ENCODE peak calls at places on chromosomes 12 and 14, in eight cellular contexts. One of them, this sample, is unnamed.

GRCh38 chr12:130663510-130663909 is 52.6 kb downstream of the RIMBP2 start:
- DNase-seq in AG04449: no peak
- DNase-seq in tibial nerve: no peak
- DNase-seq in PC-3: no peak
- DNase-seq in AG10803: no peak
- DNase-seq in heart left ventricle: no peak
- DNase-seq in right lobe of liver: no peak
- DNase-seq in upper lobe of right lung: no peak
- DNase-seq in this sample: no peak

GRCh38 chr12:26286186-26286585 is 90.8 kb downstream of the SSPN start:
- DNase-seq in AG04449: no peak
- DNase-seq in tibial nerve: no peak
- DNase-seq in PC-3: peak; percentile 28
- DNase-seq in AG10803: no peak
- DNase-seq in heart left ventricle: no peak
- DNase-seq in right lobe of liver: no peak
- DNase-seq in upper lobe of right lung: no peak
- DNase-seq in this sample: no peak

GRCh38 chr14:105602799-105603763 is 76.7 kb downstream of the TMEM121 start:
- DNase-seq in AG04449: no peak
- DNase-seq in tibial nerve: no peak
- DNase-seq in PC-3: no peak
- DNase-seq in AG10803: no peak
- DNase-seq in heart left ventricle: no peak
- DNase-seq in right lobe of liver: peak; percentile 50
- DNase-seq in upper lobe of right lung: no peak
- DNase-seq in this sample: no peak

GRCh38 chr12:12736759-12737676 is 19.9 kb downstream of the CDKN1B start:
- DNase-seq in AG04449: no peak
- DNase-seq in tibial nerve: no peak
- DNase-seq in PC-3: peak; percentile 58
- DNase-seq in AG10803: peak; percentile 76
- DNase-seq in heart left ventricle: peak; percentile 26
- DNase-seq in right lobe of liver: no peak
- DNase-seq in upper lobe of right lung: no peak
- DNase-seq in this sample: no peak

GRCh38 chr14:88551936-88552565 is 2.8 kb downstream of the PTPN21 start:
- DNase-seq in AG04449: no peak
- DNase-seq in tibial nerve: no peak
- DNase-seq in PC-3: peak; percentile 20
- DNase-seq in AG10803: peak; percentile 30
- DNase-seq in heart left ventricle: peak; percentile 42
- DNase-seq in right lobe of liver: peak; percentile 33
- DNase-seq in upper lobe of right lung: no peak
- DNase-seq in this sample: peak; percentile 16

GRCh38 chr14:57461777-57462320 is 31.8 kb downstream of the CCDC198 start:
- DNase-seq in AG04449: no peak
- DNase-seq in tibial nerve: no peak
- DNase-seq in PC-3: peak; percentile 33
- DNase-seq in AG10803: no peak
- DNase-seq in heart left ventricle: no peak
- DNase-seq in right lobe of liver: no peak
- DNase-seq in upper lobe of right lung: no peak
- DNase-seq in this sample: no peak

GRCh38 chr12:132803883-132804282 is 24.8 kb downstream of the GOLGA3 start:
- DNase-seq in AG04449: no peak
- DNase-seq in tibial nerve: no peak
- DNase-seq in PC-3: no peak
- DNase-seq in AG10803: peak; percentile 58
- DNase-seq in heart left ventricle: peak; percentile 40
- DNase-seq in right lobe of liver: no peak
- DNase-seq in upper lobe of right lung: no peak
- DNase-seq in this sample: no peak

GRCh38 chr14:53882684-53883083 is 73.9 kb downstream of the BMP4 start:
- DNase-seq in AG04449: no peak
- DNase-seq in tibial nerve: no peak
- DNase-seq in PC-3: no peak
- DNase-seq in AG10803: no peak
- DNase-seq in heart left ventricle: no peak
- DNase-seq in right lobe of liver: no peak
- DNase-seq in upper lobe of right lung: no peak
- DNase-seq in this sample: no peak

GRCh38 chr14:51367600-51367931 is 127.5 kb downstream of the TMX1 start:
- DNase-seq in AG04449: peak; percentile 59
- DNase-seq in tibial nerve: no peak
- DNase-seq in PC-3: no peak
- DNase-seq in AG10803: peak; percentile 91
- DNase-seq in heart left ventricle: no peak
- DNase-seq in right lobe of liver: no peak
- DNase-seq in upper lobe of right lung: no peak
- DNase-seq in this sample: no peak

GRCh38 chr12:118925407-118926202 is 55.7 kb upstream of the SRRM4 start:
- DNase-seq in AG04449: no peak
- DNase-seq in tibial nerve: no peak
- DNase-seq in PC-3: no peak
- DNase-seq in AG10803: no peak
- DNase-seq in heart left ventricle: no peak
- DNase-seq in right lobe of liver: no peak
- DNase-seq in upper lobe of right lung: no peak
- DNase-seq in this sample: peak; percentile 11

GRCh38 chr14:68239988-68240387 is 420.4 kb downstream of the RAD51B start:
- DNase-seq in AG04449: no peak
- DNase-seq in tibial nerve: no peak
- DNase-seq in PC-3: no peak
- DNase-seq in AG10803: no peak
- DNase-seq in heart left ventricle: no peak
- DNase-seq in right lobe of liver: no peak
- DNase-seq in upper lobe of right lung: no peak
- DNase-seq in this sample: no peak

GRCh38 chr14:22973217-22974032 is 8.9 kb downstream of the AJUBA start:
- DNase-seq in AG04449: no peak
- DNase-seq in tibial nerve: no peak
- DNase-seq in PC-3: peak; percentile 87
- DNase-seq in AG10803: peak; percentile 70
- DNase-seq in heart left ventricle: peak; percentile 43
- DNase-seq in right lobe of liver: no peak
- DNase-seq in upper lobe of right lung: no peak
- DNase-seq in this sample: no peak

GRCh38 chr12:65728913-65729793 is 95.1 kb upstream of the HMGA2 start:
- DNase-seq in AG04449: no peak
- DNase-seq in tibial nerve: no peak
- DNase-seq in PC-3: no peak
- DNase-seq in AG10803: peak; percentile 13
- DNase-seq in heart left ventricle: no peak
- DNase-seq in right lobe of liver: no peak
- DNase-seq in upper lobe of right lung: no peak
- DNase-seq in this sample: no peak
- H3K4me3 ChIP-seq in AG04449: peak overlapping the region; percentile 67
- H3K4me3 ChIP-seq in tibial nerve: peak overlapping the region; percentile 16
- H3K4me3 ChIP-seq in PC-3: no peak overlapping the region
- H3K4me3 ChIP-seq in AG10803: peak overlapping the region; percentile 59
- H3K4me3 ChIP-seq in heart left ventricle: peak overlapping the region; percentile 4
- H3K4me3 ChIP-seq in right lobe of liver: no peak overlapping the region
- H3K4me3 ChIP-seq in upper lobe of right lung: no peak overlapping the region
- H3K4me3 ChIP-seq in this sample: no peak overlapping the region

DNA sequence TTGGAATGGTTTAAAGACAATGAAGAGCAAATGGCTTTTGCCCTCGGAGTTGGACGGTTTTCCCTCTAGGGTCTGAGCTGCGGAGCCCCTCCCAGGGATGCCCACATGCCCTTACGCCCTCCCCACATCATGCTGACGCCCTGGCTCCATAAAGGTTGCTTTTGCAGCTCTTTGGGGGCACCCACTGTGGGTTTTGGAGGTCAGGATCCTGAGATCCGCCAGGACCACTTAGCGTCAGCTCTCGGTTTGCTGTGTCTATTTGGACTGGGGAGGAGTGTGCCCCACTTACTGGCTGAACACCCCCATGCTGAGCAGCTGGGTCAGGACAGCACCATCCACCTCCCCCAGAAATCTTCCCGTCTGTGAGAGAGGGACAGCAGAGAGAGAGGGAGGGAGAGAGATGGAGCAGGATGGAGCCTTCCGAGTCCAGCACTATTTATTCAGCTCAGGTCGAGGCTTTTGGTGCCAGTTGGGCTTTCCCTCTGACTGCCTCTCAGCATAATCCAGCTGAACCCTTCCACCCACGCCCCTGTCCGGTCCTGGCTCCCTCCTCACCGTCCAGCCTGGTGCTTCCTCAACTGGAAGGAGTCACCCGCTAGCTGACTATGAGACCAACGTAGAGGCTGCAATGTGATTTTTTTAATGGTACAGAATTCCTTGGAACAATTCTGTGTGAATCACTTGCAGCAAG is 18.9 kb upstream of the LRTM2 start:
- DNase-seq in AG04449: no peak
- DNase-seq in tibial nerve: peak; percentile 9
- DNase-seq in PC-3: no peak
- DNase-seq in AG10803: no peak
- DNase-seq in heart left ventricle: peak; percentile 9
- DNase-seq in right lobe of liver: no peak
- DNase-seq in upper lobe of right lung: peak; percentile 38
- DNase-seq in this sample: peak; percentile 8
- H3K4me3 ChIP-seq in AG04449: no peak overlapping the region
- H3K4me3 ChIP-seq in tibial nerve: no peak overlapping the region
- H3K4me3 ChIP-seq in PC-3: no peak overlapping the region
- H3K4me3 ChIP-seq in AG10803: no peak overlapping the region
- H3K4me3 ChIP-seq in heart left ventricle: no peak overlapping the region
- H3K4me3 ChIP-seq in right lobe of liver: no peak overlapping the region
- H3K4me3 ChIP-seq in upper lobe of right lung: no peak overlapping the region
- H3K4me3 ChIP-seq in this sample: no peak overlapping the region

GRCh38 chr14:75518625-75519024 is 3.6 kb upstream of the BATF start:
- DNase-seq in AG04449: no peak
- DNase-seq in tibial nerve: no peak
- DNase-seq in PC-3: peak; percentile 41
- DNase-seq in AG10803: no peak
- DNase-seq in heart left ventricle: no peak
- DNase-seq in right lobe of liver: no peak
- DNase-seq in upper lobe of right lung: no peak
- DNase-seq in this sample: peak; percentile 62
- H3K4me3 ChIP-seq in AG04449: no peak overlapping the region
- H3K4me3 ChIP-seq in tibial nerve: no peak overlapping the region
- H3K4me3 ChIP-seq in PC-3: no peak overlapping the region
- H3K4me3 ChIP-seq in AG10803: no peak overlapping the region
- H3K4me3 ChIP-seq in heart left ventricle: no peak overlapping the region
- H3K4me3 ChIP-seq in right lobe of liver: no peak overlapping the region
- H3K4me3 ChIP-seq in upper lobe of right lung: no peak overlapping the region
- H3K4me3 ChIP-seq in this sample: no peak overlapping the region

GRCh38 chr14:89911018-89911919 is 43.3 kb downstream of the EFCAB11 start:
- DNase-seq in AG04449: no peak
- DNase-seq in tibial nerve: no peak
- DNase-seq in PC-3: peak; percentile 40
- DNase-seq in AG10803: peak; percentile 87
- DNase-seq in heart left ventricle: no peak
- DNase-seq in right lobe of liver: peak; percentile 35
- DNase-seq in upper lobe of right lung: no peak
- DNase-seq in this sample: no peak
- H3K4me3 ChIP-seq in AG04449: no peak overlapping the region
- H3K4me3 ChIP-seq in tibial nerve: no peak overlapping the region
- H3K4me3 ChIP-seq in PC-3: no peak overlapping the region
- H3K4me3 ChIP-seq in AG10803: no peak overlapping the region
- H3K4me3 ChIP-seq in heart left ventricle: no peak overlapping the region
- H3K4me3 ChIP-seq in right lobe of liver: no peak overlapping the region
- H3K4me3 ChIP-seq in upper lobe of right lung: no peak overlapping the region
- H3K4me3 ChIP-seq in this sample: no peak overlapping the region

This sample was measured in gastrocnemius medialis.